ENCODE peak calls at places on chromosomes 7 and 10, in ten cellular contexts. S, D, I, A, F, N, J, B, P and W are unnamed samples.

GRCh38 chr7:120272261-120272895 is 597 bp upstream of the KCND2 start:
- DNase-seq in S (no peak), I (peak; percentile 72), B (no peak), A (peak; percentile 39), N (peak; percentile 16), P (no peak), D (peak; percentile 53), F (no peak), J (peak; percentile 16), W (peak; percentile 19)

GRCh38 chr10:113076949-113077348 is 126.9 kb downstream of the TCF7L2 start:
- DNase-seq in N (no peak), J (no peak), F (no peak), S (no peak), B (no peak), A (no peak), D (no peak), P (no peak), I (no peak), W (no peak)

GRCh38 chr7:36723951-36724664 is at the start of gene AOAH:
- DNase-seq in J (no peak), P (peak; percentile 84), D (no peak), S (peak; percentile 56), B (no peak), N (no peak), F (peak; percentile 32), I (no peak), A (no peak), W (peak; percentile 21)

GRCh38 chr10:116760919-116761318 is 18.6 kb upstream of the HSPA12A start:
- DNase-seq in I (no peak), D (peak; percentile 64), F (no peak), N (no peak), P (no peak), J (no peak), A (no peak), S (no peak), B (peak; percentile 16), W (no peak)

GRCh38 chr10:98910048-98910447 is 325.6 kb downstream of the HPSE2 start:
- DNase-seq in S (no peak), A (no peak), I (peak; percentile 36), B (no peak), F (no peak), P (no peak), J (no peak), D (peak; percentile 24), N (no peak), W (no peak)

GRCh38 chr7:78479348-78479747 is 680.8 kb downstream of the PHTF2 start:
- DNase-seq in P (no peak), S (no peak), F (no peak), J (no peak), D (peak; percentile 60), A (no peak), B (no peak), I (no peak), N (no peak), W (no peak)

GRCh38 chr10:99993994-99994689 is 15.6 kb downstream of the DNMBP start:
- DNase-seq in P (peak; percentile 29), J (no peak), D (peak; percentile 95), N (no peak), F (no peak), I (no peak), B (peak; percentile 78), A (no peak), S (peak; percentile 63), W (peak; percentile 46)

GRCh38 chr10:73774637-73775036 is 7.2 kb upstream of the CHCHD1 start:
- DNase-seq in I (no peak), N (no peak), D (peak; percentile 24), A (no peak), F (no peak), P (no peak), S (no peak), J (no peak), B (no peak), W (no peak)

GRCh38 chr7:27193335-27194001 is 6.4 kb downstream of the HOXA13 start:
- DNase-seq in A (no peak), S (peak; percentile 11), J (no peak), I (no peak), F (no peak), D (no peak), N (no peak), B (peak; percentile 44), P (no peak), W (no peak)

GRCh38 chr7:27191716-27192545 is 6.9 kb upstream of the HOXA11 start:
- DNase-seq in J (no peak), F (no peak), B (peak; percentile 69), P (no peak), D (no peak), A (no peak), I (no peak), N (no peak), S (no peak), W (no peak)

GRCh38 chr7:27194641-27195379 is 5.1 kb downstream of the HOXA13 start:
- DNase-seq in N (no peak), B (peak; percentile 31), D (no peak), P (no peak), I (no peak), F (no peak), A (no peak), J (no peak), S (no peak), W (no peak)

GRCh38 chr7:27192546-27193334 is 7.2 kb downstream of the HOXA13 start:
- DNase-seq in J (no peak), S (no peak), A (no peak), P (no peak), D (no peak), N (no peak), F (no peak), I (peak; percentile 67), B (peak; percentile 62), W (no peak)

DNA sequence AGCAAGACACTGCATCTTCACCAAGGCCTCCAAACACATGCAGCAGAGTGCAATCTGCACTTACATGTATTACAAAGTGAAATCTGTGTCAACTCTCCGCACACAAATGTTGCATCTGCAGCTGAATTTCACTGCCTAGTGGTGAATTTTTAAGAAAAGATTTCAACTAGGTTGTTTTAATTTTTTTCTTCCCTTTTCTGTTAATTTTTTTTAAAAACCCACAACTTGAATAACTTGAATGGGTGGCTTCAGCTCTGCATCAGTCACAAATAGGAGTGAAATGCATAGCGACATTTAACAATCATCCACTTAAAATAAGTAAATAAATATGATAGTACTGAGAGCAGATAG is 5.9 kb downstream of the HOXA13 start:
- DNase-seq in P (no peak), F (no peak), D (no peak), A (no peak), J (no peak), N (no peak), I (no peak), S (peak; percentile 6), B (no peak), W (no peak)
- H3K27me3 ChIP-seq in P (peaks cover 12% of the 10 kb centered on the region), F (peaks cover 100% of the 10 kb centered on the region), D (peaks cover 88% of the 10 kb centered on the region), A (peaks cover 9% of the 10 kb centered on the region), J (peaks cover 88% of the 10 kb centered on the region), N (peaks cover 14% of the 10 kb centered on the region), I (peaks cover 88% of the 10 kb centered on the region), S (peaks cover 100% of the 10 kb centered on the region), B (peaks cover 100% of the 10 kb centered on the region), W (peaks cover 14% of the 10 kb centered on the region)

DNA sequence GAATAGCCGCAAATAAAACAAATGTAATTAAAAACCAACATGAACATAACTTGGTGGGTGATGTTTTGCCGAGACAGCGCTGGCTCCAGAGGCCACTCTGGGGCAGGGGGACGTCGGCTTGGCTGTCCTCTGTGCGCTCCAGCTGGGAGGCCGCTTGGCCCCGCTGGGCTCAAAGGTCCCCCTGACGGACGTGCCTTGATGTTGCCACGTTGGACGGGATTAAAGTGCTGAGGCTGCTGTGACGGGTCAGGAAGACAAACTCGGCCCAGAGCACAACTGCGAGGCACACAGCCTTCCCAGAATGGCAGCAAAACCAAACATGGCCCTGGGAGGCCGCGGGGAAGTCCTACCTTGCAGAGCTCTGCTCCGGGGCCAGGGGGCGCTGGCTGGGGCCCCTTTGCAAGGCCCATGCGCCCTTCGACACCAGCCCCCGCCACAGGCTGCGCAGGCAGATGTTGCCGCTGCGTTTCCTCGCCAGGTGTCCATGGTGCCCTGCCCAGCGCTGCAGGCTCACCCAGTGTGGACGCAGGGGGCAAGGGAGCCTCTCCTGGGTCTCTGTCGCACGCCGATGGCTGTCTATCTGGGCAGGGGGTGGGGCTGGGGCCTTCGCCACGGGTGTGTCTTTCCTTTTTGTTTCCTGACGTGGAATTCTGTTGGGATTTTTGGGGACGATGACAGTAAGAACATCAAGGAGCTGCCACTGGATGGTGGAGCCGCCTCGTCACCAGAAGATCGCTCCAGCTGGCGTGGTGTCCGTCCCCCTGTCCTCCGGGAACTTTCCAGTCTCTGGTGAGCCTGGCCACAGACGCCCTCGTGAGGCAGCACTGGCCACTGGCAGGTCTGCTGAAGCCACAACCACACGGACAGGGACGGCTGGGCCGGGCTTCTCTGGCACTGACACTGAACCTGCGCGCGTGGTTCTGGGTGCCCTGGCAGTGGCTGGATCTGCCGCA is 99.6 kb upstream of the DIP2C start:
- DNase-seq in A (peak; percentile 55), D (peak; percentile 60), J (peak; percentile 20), P (peak; percentile 3), S (peak; percentile 93), I (peak; percentile 91), N (no peak), B (peak; percentile 83), F (no peak), W (no peak)
- H3K4me3 ChIP-seq in A (no peak overlapping the region), D (peak overlapping the region; percentile 26), J (peak overlapping the region; percentile 36), P (no peak overlapping the region), S (no peak overlapping the region), I (no peak overlapping the region), N (peak overlapping the region; percentile 40), B (peak overlapping the region; percentile 34), F (peak overlapping the region; percentile 15), W (no peak overlapping the region)

GRCh38 chr10:81961451-81962184 is 86.6 kb downstream of the NRG3 start:
- DNase-seq in P (no peak), B (no peak), S (no peak), D (no peak), I (no peak), A (no peak), J (no peak), N (no peak), F (no peak), W (no peak)

GRCh38 chr10:81963606-81964005 is 88.6 kb downstream of the NRG3 start:
- DNase-seq in I (no peak), A (no peak), B (no peak), N (no peak), S (no peak), P (no peak), D (no peak), J (no peak), F (no peak), W (no peak)

GRCh38 chr10:81953420-81953819 is 78.4 kb downstream of the NRG3 start:
- DNase-seq in A (no peak), B (no peak), F (no peak), J (no peak), P (no peak), N (no peak), S (no peak), D (no peak), I (no peak), W (no peak)

GRCh38 chr10:81959016-81959415 is 84.0 kb downstream of the NRG3 start:
- DNase-seq in I (no peak), S (no peak), N (no peak), J (no peak), F (no peak), A (no peak), D (no peak), P (no peak), B (no peak), W (no peak)

DNA sequence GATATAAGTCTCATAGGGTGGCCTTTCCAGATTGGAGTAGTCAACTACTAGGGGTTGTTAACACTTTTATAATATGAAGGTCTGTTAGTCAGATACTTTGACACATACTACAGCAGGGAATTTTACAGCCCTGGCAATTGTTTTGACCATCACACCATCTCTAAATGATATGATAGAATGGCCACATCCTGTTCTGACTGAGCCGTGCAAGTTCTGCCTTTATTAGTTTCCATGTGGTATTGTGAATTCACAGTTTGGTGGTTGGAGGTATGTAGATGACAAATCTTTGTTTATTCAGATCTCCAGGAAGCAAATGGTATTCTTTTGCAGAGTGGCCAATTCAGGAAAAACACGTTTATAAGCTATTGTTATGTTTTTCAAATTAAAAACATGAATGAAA is 83.0 kb downstream of the NRG3 start:
- DNase-seq in D (no peak), P (no peak), J (no peak), B (no peak), A (no peak), S (no peak), N (no peak), I (no peak), F (no peak), W (no peak)
- TF ChIP-seq CTCF in D (no peak), P (no peak), J (no peak), B (no peak), A (no peak), S (no peak), N (no peak), I (no peak), F (no peak), W (no peak)

GRCh38 chr7:134545918-134546317 is 3.0 kb upstream of the AKR1B15 start:
- DNase-seq in P (no peak), N (no peak), F (no peak), S (no peak), D (no peak), J (no peak), B (no peak), I (no peak), A (no peak), W (no peak)

GRCh38 chr7:134547738-134548054 is 1.2 kb upstream of the AKR1B15 start:
- DNase-seq in S (peak; percentile 77), A (no peak), J (no peak), N (no peak), B (peak; percentile 76), P (peak; percentile 8), F (no peak), I (no peak), D (peak; percentile 74), W (no peak)

GRCh38 chr7:134549366-134549765 is 456 bp downstream of the AKR1B15 start:
- DNase-seq in J (no peak), B (no peak), I (no peak), N (no peak), P (no peak), F (no peak), A (peak; percentile 54), D (no peak), S (no peak), W (no peak)

GRCh38 chr7:134546903-134547737 is 1.8 kb upstream of the AKR1B15 start:
- DNase-seq in P (peak; percentile 53), A (peak; percentile 77), N (peak; percentile 70), F (no peak), J (no peak), S (peak; percentile 62), I (peak; percentile 60), D (peak; percentile 62), B (peak; percentile 78), W (peak; percentile 38)

DNA sequence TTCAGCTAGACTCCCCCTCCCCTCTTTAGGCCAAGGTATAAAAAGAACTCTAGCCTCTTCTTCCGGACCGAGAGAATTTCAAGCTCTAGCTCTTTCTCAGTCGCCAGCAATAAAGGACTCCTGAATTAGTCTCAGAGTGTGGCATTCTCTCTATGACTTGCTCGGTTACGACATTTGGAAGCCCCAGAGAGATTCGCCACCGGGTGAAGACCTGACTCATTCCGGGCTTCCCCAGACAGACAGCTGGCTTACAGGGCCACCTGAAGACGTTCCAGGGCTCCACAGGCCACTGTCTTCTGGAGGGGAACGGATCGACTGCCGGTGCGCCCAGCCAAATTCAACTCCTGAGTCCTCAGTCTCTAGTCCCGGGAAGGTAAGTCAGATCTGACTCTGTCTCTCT is at the start of gene AKR1B15:
- DNase-seq in B (peak; percentile 69), A (peak; percentile 69), I (no peak), J (no peak), N (no peak), P (no peak), D (peak; percentile 55), S (no peak), F (no peak), W (peak; percentile 67)
- H3K27me3 ChIP-seq in B (no peaks in the 10 kb centered on the region), A (no peaks in the 10 kb centered on the region), I (peaks cover 58% of the 10 kb centered on the region), J (peaks cover 21% of the 10 kb centered on the region), N (no peaks in the 10 kb centered on the region), P (no peaks in the 10 kb centered on the region), D (peaks cover 24% of the 10 kb centered on the region), S (no peaks in the 10 kb centered on the region), F (no peaks in the 10 kb centered on the region), W (no peaks in the 10 kb centered on the region)